ENCODE peak calls at places on chromosome 16, in nine cellular contexts. R, G, Y, X, Q, L, B, J and V are unnamed samples.

GRCh38 chr16:86196687-86197391 is 297.9 kb downstream of the IRF8 start:
- DNase-seq in R (no peak), G (no peak), Y (no peak), X (no peak), Q (no peak), L (no peak), B (no peak), J (no peak), V (no peak)

GRCh38 chr16:75319513-75320401 is 68.3 kb upstream of the BCAR1 start:
- DNase-seq in R (no peak), G (peak), Y (no peak), X (peak), Q (no peak), L (no peak), B (no peak), J (no peak), V (no peak)

GRCh38 chr16:2692948-2693651 is 10.8 kb downstream of the KCTD5 start:
- DNase-seq in R (no peak), G (no peak), Y (no peak), X (peak), Q (peak), L (peak), B (no peak), J (no peak), V (peak)

GRCh38 chr16:28873543-28874201 is 4.6 kb upstream of the ATP2A1 start:
- DNase-seq in R (no peak), G (no peak), Y (peak), X (peak), Q (no peak), L (no peak), B (no peak), J (no peak), V (peak)

GRCh38 chr16:84088695-84089395 is 27.9 kb downstream of the MBTPS1 start:
- DNase-seq in R (no peak), G (no peak), Y (peak), X (no peak), Q (peak), L (no peak), B (no peak), J (no peak), V (no peak)

GRCh38 chr16:53695070-53695469 is 8.6 kb downstream of the RPGRIP1L start:
- DNase-seq in R (no peak), G (no peak), Y (no peak), X (peak), Q (no peak), L (no peak), B (no peak), J (no peak), V (no peak)

GRCh38 chr16:75239463-75240122 is 11.8 kb downstream of the BCAR1 start:
- DNase-seq in R (no peak), G (no peak), Y (no peak), X (no peak), Q (no peak), L (peak), B (no peak), J (no peak), V (no peak)

GRCh38 chr16:80034469-80034826 is 433.9 kb upstream of the MAF start:
- DNase-seq in R (no peak), G (no peak), Y (no peak), X (no peak), Q (no peak), L (no peak), B (no peak), J (no peak), V (no peak)

GRCh38 chr16:53142823-53143568 is 88.2 kb downstream of the CHD9 start:
- DNase-seq in R (no peak), G (no peak), Y (no peak), X (peak), Q (no peak), L (no peak), B (no peak), J (no peak), V (no peak)

GRCh38 chr16:72876221-72876620 is 171.7 kb downstream of the ZFHX3 start:
- DNase-seq in R (peak), G (no peak), Y (no peak), X (peak), Q (peak), L (no peak), B (no peak), J (no peak), V (no peak)

GRCh38 chr16:3009568-3010390 is 2.9 kb upstream of the CLDN9 start:
- DNase-seq in R (no peak), G (no peak), Y (no peak), X (no peak), Q (no peak), L (no peak), B (peak), J (no peak), V (peak)

GRCh38 chr16:67660564-67661028 is at the start of gene PARD6A:
- DNase-seq in R (peak), G (peak), Y (peak), X (peak), Q (peak), L (peak), B (peak), J (peak), V (peak)

GRCh38 chr16:17313085-17313611 is 157.6 kb downstream of the XYLT1 start:
- DNase-seq in R (peak), G (no peak), Y (no peak), X (peak), Q (no peak), L (peak), B (peak), J (no peak), V (no peak)

GRCh38 chr16:86215233-86215978 is 294.9 kb upstream of the FOXF1 start:
- DNase-seq in R (no peak), G (no peak), Y (no peak), X (no peak), Q (no peak), L (no peak), B (no peak), J (no peak), V (no peak)

GRCh38 chr16:30623558-30624283 is 13.5 kb upstream of the ZNF689 start:
- DNase-seq in R (no peak), G (no peak), Y (no peak), X (peak), Q (no peak), L (no peak), B (no peak), J (no peak), V (no peak)

GRCh38 chr16:64615647-64616280 is 506.1 kb downstream of the CDH11 start:
- DNase-seq in R (no peak), G (no peak), Y (no peak), X (no peak), Q (no peak), L (no peak), B (no peak), J (no peak), V (peak)

DNA sequence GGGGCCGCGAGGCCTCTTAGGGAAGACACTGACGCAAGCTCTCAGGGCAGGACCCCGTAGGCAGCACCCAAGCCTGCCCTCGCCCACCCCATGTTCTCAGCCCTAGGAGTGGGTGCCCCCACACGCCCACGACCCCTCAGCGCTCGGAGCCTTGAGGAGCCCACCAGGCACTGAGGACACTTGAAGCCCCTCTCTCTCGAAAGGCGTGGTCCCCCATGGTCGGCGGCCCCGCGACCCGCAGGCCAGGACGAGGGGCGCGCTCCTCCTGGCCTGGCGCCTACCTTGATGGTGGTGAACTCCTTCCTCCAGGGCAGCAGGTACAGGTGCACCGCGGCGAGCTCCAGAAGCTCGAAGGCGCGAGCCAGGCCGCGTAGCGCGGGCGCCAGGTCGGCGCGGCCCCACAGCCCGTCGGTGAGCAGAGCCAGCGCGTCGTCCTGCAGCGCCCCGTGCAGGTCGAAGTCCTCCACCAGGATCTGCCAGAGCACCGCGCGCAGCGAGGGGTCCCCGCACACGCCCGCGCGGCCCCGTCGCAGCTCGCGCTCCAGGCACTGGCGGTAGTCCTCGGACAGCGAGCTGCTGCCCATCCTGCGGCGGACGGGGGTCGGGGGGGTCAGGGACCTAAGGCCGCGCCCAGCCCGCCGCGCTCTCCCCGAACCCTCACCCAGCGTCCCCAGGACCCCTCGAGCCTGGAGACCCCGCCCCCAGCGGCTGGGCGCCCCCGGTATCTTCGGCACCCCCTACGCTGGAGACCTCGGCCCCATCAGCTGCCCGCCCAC is 668 bp downstream of the SPATA2L start:
- DNase-seq in R (no peak), G (no peak), Y (peak), X (no peak), Q (no peak), L (peak), B (peak), J (no peak), V (peak)
- TF ChIP-seq CTCF in R (no peak), G (no peak), Y (no peak), X (no peak), Q (no peak), L (no peak), B (no peak), J (no peak), V (no peak)

GRCh38 chr16:69286941-69287713 is 24.0 kb upstream of the VPS4A start:
- DNase-seq in R (peak), G (peak), Y (no peak), X (peak), Q (peak), L (no peak), B (peak), J (peak), V (no peak)
- TF ChIP-seq CTCF in R (peak), G (peak), Y (peak), X (peak), Q (peak), L (peak), B (peak), J (no peak), V (peak)

DNA sequence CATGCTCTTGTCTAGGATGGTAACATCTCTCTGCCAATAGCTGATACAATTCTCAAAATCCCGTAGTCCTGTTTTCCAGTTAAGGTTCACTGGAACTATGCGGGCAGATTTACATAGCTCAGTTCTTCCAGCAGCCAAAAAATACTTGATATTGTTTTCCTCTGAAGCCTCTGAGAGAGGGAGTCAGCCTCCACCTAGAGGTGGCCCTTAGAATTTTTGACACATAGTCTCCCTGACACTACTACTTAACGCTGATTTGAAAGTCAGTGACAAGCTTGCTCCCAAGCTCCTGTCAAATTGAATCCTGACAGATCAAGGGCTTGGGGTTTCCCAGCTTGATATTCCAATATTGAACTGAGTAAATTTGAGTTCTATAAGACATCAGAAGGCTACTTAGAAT is 1780.1 kb downstream of the TP53TG3F start:
- DNase-seq in R (no peak), G (no peak), Y (no peak), X (no peak), Q (no peak), L (no peak), B (no peak), J (no peak), V (no peak)
- TF ChIP-seq CTCF in R (no peak), G (no peak), Y (no peak), X (no peak), Q (no peak), L (no peak), B (no peak), J (no peak), V (no peak)

GRCh38 chr16:57382535-57383275 is 10.4 kb downstream of the CX3CL1 start:
- DNase-seq in R (no peak), G (no peak), Y (no peak), X (no peak), Q (no peak), L (no peak), B (no peak), J (no peak), V (no peak)
- TF ChIP-seq CTCF in R (no peak), G (no peak), Y (no peak), X (no peak), Q (no peak), L (no peak), B (no peak), J (no peak), V (no peak)